ENCODE peak calls at places on chromosomes 4 and X, in six cellular contexts. I is A549, B is PC-3, E is pancreas, V is ascending aorta, X is sigmoid colon. P is an unnamed sample. For H3K9me3, the result is how much of the 10 kb centered on the place peaks cover.

GRCh38 chr4:134345249-134345648 is 143.7 kb upstream of the PABPC4L start:
- DNase-seq in I (no peak), B (no peak), E (no peak), V (no peak), X (no peak), P (no peak)

GRCh38 chrX:46298821-46299220 is 246.4 kb downstream of the ZNF674 start:
- DNase-seq in I (no peak), B (no peak), E (no peak), V (no peak), X (no peak), P (no peak)

GRCh38 chr4:144501231-144501780 is 144.7 kb upstream of the HHIP start:
- DNase-seq in I (no peak), B (no peak), E (no peak), V (no peak), X (no peak), P (no peak)

GRCh38 chrX:150548684-150549083 is 19.7 kb upstream of the MTM1 start:
- DNase-seq in I (no peak), B (peak), E (no peak), V (no peak), X (no peak), P (no peak)

GRCh38 chrX:120299928-120300327 is 11.3 kb downstream of the TMEM255A start:
- DNase-seq in I (peak), B (peak), E (no peak), V (no peak), X (no peak), P (no peak)

GRCh38 chr4:86939737-86940141 is 4.9 kb downstream of the AFF1 start:
- DNase-seq in I (no peak), B (no peak), E (no peak), V (no peak), X (no peak), P (no peak)

GRCh38 chr4:168259096-168259495 is 59.5 kb downstream of the DDX60 start:
- DNase-seq in I (no peak), B (no peak), E (no peak), V (no peak), X (no peak), P (no peak)

GRCh38 chr4:87559090-87559837 is 30.1 kb upstream of the SPARCL1 start:
- DNase-seq in I (no peak), B (peak), E (no peak), V (peak), X (no peak), P (peak)

GRCh38 chr4:146059865-146060264 is 115.7 kb upstream of the LSM6 start:
- DNase-seq in I (no peak), B (no peak), E (no peak), V (no peak), X (no peak), P (no peak)

GRCh38 chr4:100516225-100516624 is 1.6 kb downstream of the EMCN start:
- DNase-seq in I (no peak), B (no peak), E (no peak), V (no peak), X (no peak), P (no peak)

GRCh38 chr4:87961993-87962791 is 13.3 kb upstream of the SPP1 start:
- DNase-seq in I (peak), B (peak), E (no peak), V (no peak), X (no peak), P (no peak)

GRCh38 chrX:63913719-63914118 is 128.7 kb upstream of the ARHGEF9 start:
- DNase-seq in I (no peak), B (no peak), E (no peak), V (no peak), X (no peak), P (no peak)
- H3K9me3 ChIP-seq in I (under half), B (under half), E (under half), V (under half), X (under half), P (under half)

DNA sequence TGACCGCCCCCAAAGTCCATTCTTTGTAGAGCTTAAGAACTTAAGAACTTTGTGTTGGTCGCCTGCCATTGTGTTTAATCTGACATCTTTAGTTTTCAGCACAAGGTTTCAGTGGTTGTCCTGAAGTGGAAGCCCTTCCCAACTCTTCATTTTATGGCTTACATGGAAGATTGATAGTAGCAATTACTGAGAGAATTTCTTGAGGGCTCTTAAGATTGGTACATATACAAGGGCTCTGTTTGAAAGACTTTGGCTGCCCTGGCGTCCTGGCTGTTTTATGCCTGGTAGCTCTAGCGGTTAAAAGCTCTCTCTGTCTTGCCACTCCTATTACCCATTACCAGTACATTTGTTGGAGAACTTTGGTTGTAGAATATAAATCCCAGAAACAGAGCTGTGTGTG is 75.0 kb downstream of the KDM6A start:
- DNase-seq in I (no peak), B (no peak), E (no peak), V (no peak), X (no peak), P (no peak)
- H3K9me3 ChIP-seq in I (under half), B (under half), E (under half), V (under half), X (under half), P (under half)

GRCh38 chr4:28310926-28311325 is 1450.3 kb downstream of the STIM2 start:
- DNase-seq in I (no peak), B (no peak), E (no peak), V (no peak), X (no peak), P (no peak)

DNA sequence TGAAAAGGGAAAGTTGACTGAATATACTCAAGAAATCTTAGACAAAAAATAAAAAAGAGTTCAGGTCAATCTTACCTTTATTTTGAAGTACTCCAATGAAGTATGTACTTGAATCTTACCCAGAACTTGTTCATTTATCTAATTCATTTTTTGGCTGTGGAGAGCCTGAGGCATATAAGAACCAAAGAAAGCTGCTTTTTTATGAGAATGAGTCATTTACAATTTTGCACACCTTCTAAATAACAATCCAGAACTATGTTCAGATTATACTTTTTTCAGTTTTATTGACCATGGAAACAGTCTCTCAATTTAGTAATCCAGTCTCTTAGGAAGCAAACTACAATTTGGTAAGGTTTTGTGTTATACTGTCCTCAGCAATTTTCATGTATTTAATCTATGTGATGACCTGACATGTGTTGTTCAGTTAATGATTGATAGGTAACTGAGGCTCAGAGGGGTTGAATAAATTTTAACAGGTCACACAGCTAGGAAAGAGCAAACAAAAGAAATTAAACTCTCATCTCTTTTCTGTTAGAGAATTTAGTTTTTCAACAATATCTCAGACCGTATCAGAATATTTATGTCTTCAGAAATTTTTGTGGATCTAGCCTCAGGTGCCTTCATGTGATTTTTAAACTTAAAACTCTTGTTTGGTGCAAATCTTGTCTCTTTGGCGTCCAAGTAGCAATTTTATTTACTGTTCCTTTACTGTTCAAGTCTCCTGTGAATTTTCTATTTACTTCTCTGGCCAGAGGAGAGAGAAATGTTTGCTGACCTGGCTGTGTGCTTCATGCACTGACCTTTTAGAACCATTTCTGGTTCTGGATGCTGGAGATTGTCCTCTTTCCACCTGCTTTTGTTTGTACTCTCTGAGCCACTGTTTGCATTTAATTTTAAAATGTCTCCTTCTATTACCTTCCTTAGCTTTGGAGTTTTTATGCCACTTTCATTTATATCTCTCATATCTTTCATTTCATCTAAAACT is 1453.4 kb downstream of the STIM2 start:
- DNase-seq in I (peak), B (peak), E (no peak), V (no peak), X (no peak), P (no peak)
- H3K9me3 ChIP-seq in I (under half), B (under half), E (under half), V (under half), X (under half), P (under half)

GRCh38 chr4:172897046-172897445 is 271.6 kb upstream of the GALNT7 start:
- DNase-seq in I (no peak), B (no peak), E (no peak), V (no peak), X (no peak), P (no peak)
- H3K9me3 ChIP-seq in I (under half), B (under half), E (under half), V (under half), X (under half), P (under half)

GRCh38 chr4:187799735-187800134 is 195.8 kb upstream of the ZFP42 start:
- DNase-seq in I (no peak), B (no peak), E (no peak), V (no peak), X (no peak), P (no peak)
- H3K9me3 ChIP-seq in I (under half), B (under half), E (under half), V (under half), X (under half), P (under half)

GRCh38 chr4:55345980-55346850 is at the start of gene SRD5A3:
- DNase-seq in I (peak), B (peak), E (peak), V (peak), X (peak), P (peak)

GRCh38 chr4:55345054-55345453 is 988 bp upstream of the SRD5A3 start:
- DNase-seq in I (no peak), B (no peak), E (no peak), V (no peak), X (no peak), P (no peak)

GRCh38 chr4:55336138-55337034 is 9.7 kb upstream of the SRD5A3 start:
- DNase-seq in I (no peak), B (peak), E (no peak), V (no peak), X (no peak), P (no peak)

GRCh38 chr4:55337944-55338343 is 8.1 kb upstream of the SRD5A3 start:
- DNase-seq in I (no peak), B (no peak), E (no peak), V (no peak), X (no peak), P (no peak)

GRCh38 chr4:55340246-55340645 is 5.8 kb upstream of the SRD5A3 start:
- DNase-seq in I (no peak), B (no peak), E (no peak), V (no peak), X (no peak), P (no peak)
- H3K9me3 ChIP-seq in I (under half), B (under half), E (under half), V (under half), X (under half), P (under half)

GRCh38 chrX:2451456-2452316 is 49.1 kb downstream of the DHRSX start:
- DNase-seq in I (peak), B (no peak), E (peak), V (no peak), X (no peak), P (no peak)

GRCh38 chrX:2446815-2447214 is 54.0 kb downstream of the DHRSX start:
- DNase-seq in I (no peak), B (no peak), E (peak), V (no peak), X (no peak), P (no peak)

GRCh38 chrX:2450681-2451080 is 50.1 kb downstream of the DHRSX start:
- DNase-seq in I (no peak), B (no peak), E (peak), V (no peak), X (no peak), P (no peak)

GRCh38 chrX:2447484-2447883 is 53.3 kb downstream of the DHRSX start:
- DNase-seq in I (no peak), B (no peak), E (no peak), V (no peak), X (no peak), P (no peak)

GRCh38 chrX:2449135-2449886 is 51.5 kb downstream of the DHRSX start:
- DNase-seq in I (no peak), B (no peak), E (peak), V (no peak), X (no peak), P (no peak)
- H3K9me3 ChIP-seq in I (under half), B (under half), E (under half), V (under half), X (under half), P (under half)

GRCh38 chrX:56762220-56762619 is 33.2 kb downstream of the NBDY start:
- DNase-seq in I (no peak), B (no peak), E (no peak), V (no peak), X (no peak), P (no peak)
- H3K9me3 ChIP-seq in I (under half), B (under half), E (under half), V (under half), X (under half), P (under half)

DNA sequence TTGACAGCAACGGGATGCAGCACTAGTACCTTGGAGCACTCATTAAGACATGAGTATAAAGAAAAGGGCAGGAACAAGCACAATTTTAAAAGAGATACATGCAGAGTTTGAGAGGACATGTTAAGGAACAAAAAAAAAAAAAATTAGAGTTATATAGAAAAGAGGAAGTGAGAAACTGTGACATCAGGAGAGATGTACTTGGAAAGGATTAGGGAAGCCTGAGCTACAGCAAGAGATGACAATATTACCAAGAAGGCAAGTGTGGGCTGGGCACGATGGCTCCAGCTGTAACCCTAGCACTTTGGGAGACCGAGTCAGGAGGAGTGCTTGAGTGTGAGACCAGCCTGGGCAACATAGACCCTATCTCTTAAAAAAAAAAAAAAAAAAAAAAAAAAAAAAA is 37.4 kb downstream of the GPR143 start:
- DNase-seq in I (no peak), B (no peak), E (no peak), V (no peak), X (no peak), P (no peak)
- H3K9me3 ChIP-seq in I (under half), B (under half), E (under half), V (under half), X (under half), P (under half)

GRCh38 chr4:253936-254756 is 51.1 kb downstream of the ZNF732 start:
- DNase-seq in I (no peak), B (no peak), E (no peak), V (no peak), X (no peak), P (no peak)

GRCh38 chr4:256492-256891 is 48.8 kb downstream of the ZNF732 start:
- DNase-seq in I (no peak), B (no peak), E (no peak), V (no peak), X (no peak), P (no peak)

GRCh38 chr4:252065-252601 is 53.1 kb downstream of the ZNF732 start:
- DNase-seq in I (no peak), B (no peak), E (no peak), V (no peak), X (no peak), P (no peak)
- H3K9me3 ChIP-seq in I (under half), B (under half), E (under half), V (half or more), X (under half), P (under half)